ENCODE peak calls at places on chromosomes 5 and 9, in five cellular contexts. Z, B, D, X and O are unnamed samples.

GRCh38 chr5:149011084-149011483 is 51.8 kb downstream of the SH3TC2 start:
- DNase-seq in Z (no peak), B (no peak), D (no peak), X (no peak), O (no peak)

GRCh38 chr5:178416919-178417318 is 173.3 kb downstream of the COL23A1 start:
- DNase-seq in Z (no peak), B (no peak), D (no peak), X (no peak), O (no peak)

GRCh38 chr5:115531787-115532367 is 12.7 kb downstream of the FEM1C start:
- DNase-seq in Z (no peak), B (no peak), D (no peak), X (no peak), O (no peak)

GRCh38 chr9:89841456-89841855 is 236.6 kb downstream of the GADD45G start:
- DNase-seq in Z (no peak), B (no peak), D (no peak), X (no peak), O (no peak)

GRCh38 chr5:14109041-14109747 is 33.9 kb upstream of the TRIO start:
- DNase-seq in Z (no peak), B (peak), D (no peak), X (no peak), O (no peak)

GRCh38 chr5:173973614-173973969 is 15.4 kb upstream of the C5orf47 start:
- DNase-seq in Z (no peak), B (no peak), D (no peak), X (no peak), O (peak)

GRCh38 chr5:59042201-59042600 is 459.3 kb downstream of the RAB3C start:
- DNase-seq in Z (no peak), B (no peak), D (no peak), X (no peak), O (no peak)

GRCh38 chr9:117796681-117797080 is 92.5 kb downstream of the TLR4 start:
- DNase-seq in Z (no peak), B (no peak), D (no peak), X (no peak), O (no peak)

GRCh38 chr5:58773744-58774441 is 191.0 kb downstream of the RAB3C start:
- DNase-seq in Z (no peak), B (no peak), D (peak), X (no peak), O (peak)

GRCh38 chr5:18944771-18945170 is 1043.2 kb downstream of the CDH18 start:
- DNase-seq in Z (no peak), B (no peak), D (no peak), X (no peak), O (no peak)

GRCh38 chr9:70043689-70044449 is at the start of gene MAMDC2:
- DNase-seq in Z (peak), B (no peak), D (no peak), X (no peak), O (peak)

GRCh38 chr9:81559741-81560140 is 129.6 kb downstream of the TLE1 start:
- DNase-seq in Z (no peak), B (no peak), D (no peak), X (no peak), O (no peak)

GRCh38 chr5:378976-379742 is 57.6 kb downstream of the AHRR start:
- DNase-seq in Z (no peak), B (no peak), D (no peak), X (no peak), O (no peak)

GRCh38 chr5:127298623-127299022 is 8.0 kb downstream of the MEGF10 start:
- DNase-seq in Z (no peak), B (no peak), D (no peak), X (no peak), O (no peak)

GRCh38 chr5:152288499-152288898 is 116.6 kb downstream of the NMUR2 start:
- DNase-seq in Z (no peak), B (no peak), D (peak), X (no peak), O (peak)